ENCODE peak calls at places on chromosomes 3 and 15, in ten cellular contexts. One of them, this sample, is unnamed.

GRCh38 chr3:45907769-45908705 is 21.7 kb downstream of the CCR9 start:
- DNase-seq in Calu3: no peak
- DNase-seq in heart right ventricle: no peak
- DNase-seq in GM13976: no peak
- DNase-seq in cardiac fibroblast: peak; percentile 68
- DNase-seq in upper lobe of right lung: no peak
- DNase-seq in Panc1: no peak
- DNase-seq in AG04450: peak; percentile 33
- DNase-seq in uterus: no peak
- DNase-seq in dorsolateral prefrontal cortex: no peak
- DNase-seq in this sample: no peak

GRCh38 chr3:143171141-143171651 is 51.6 kb downstream of the CHST2 start:
- DNase-seq in Calu3: no peak
- DNase-seq in heart right ventricle: no peak
- DNase-seq in GM13976: peak; percentile 43
- DNase-seq in cardiac fibroblast: peak; percentile 81
- DNase-seq in upper lobe of right lung: no peak
- DNase-seq in Panc1: no peak
- DNase-seq in AG04450: peak; percentile 32
- DNase-seq in uterus: no peak
- DNase-seq in dorsolateral prefrontal cortex: no peak
- DNase-seq in this sample: no peak

GRCh38 chr3:107524214-107525100 is 1.7 kb downstream of the BBX start:
- DNase-seq in Calu3: peak; percentile 66
- DNase-seq in heart right ventricle: peak; percentile 49
- DNase-seq in GM13976: peak; percentile 68
- DNase-seq in cardiac fibroblast: peak; percentile 60
- DNase-seq in upper lobe of right lung: peak; percentile 78
- DNase-seq in Panc1: no peak
- DNase-seq in AG04450: no peak
- DNase-seq in uterus: peak; percentile 58
- DNase-seq in dorsolateral prefrontal cortex: peak; percentile 48
- DNase-seq in this sample: peak; percentile 31

GRCh38 chr3:25508901-25509300 is 80.8 kb downstream of the RARB start:
- DNase-seq in Calu3: no peak
- DNase-seq in heart right ventricle: no peak
- DNase-seq in GM13976: no peak
- DNase-seq in cardiac fibroblast: peak; percentile 89
- DNase-seq in upper lobe of right lung: no peak
- DNase-seq in Panc1: no peak
- DNase-seq in AG04450: no peak
- DNase-seq in uterus: no peak
- DNase-seq in dorsolateral prefrontal cortex: no peak
- DNase-seq in this sample: no peak

GRCh38 chr3:13517253-13517977 is 31.5 kb upstream of the FBLN2 start:
- DNase-seq in Calu3: no peak
- DNase-seq in heart right ventricle: peak; percentile 86
- DNase-seq in GM13976: no peak
- DNase-seq in cardiac fibroblast: no peak
- DNase-seq in upper lobe of right lung: no peak
- DNase-seq in Panc1: no peak
- DNase-seq in AG04450: no peak
- DNase-seq in uterus: peak; percentile 75
- DNase-seq in dorsolateral prefrontal cortex: no peak
- DNase-seq in this sample: no peak

GRCh38 chr15:61049934-61050333 is 179.2 kb downstream of the RORA start:
- DNase-seq in Calu3: peak; percentile 43
- DNase-seq in heart right ventricle: no peak
- DNase-seq in GM13976: no peak
- DNase-seq in cardiac fibroblast: peak; percentile 85
- DNase-seq in upper lobe of right lung: no peak
- DNase-seq in Panc1: no peak
- DNase-seq in AG04450: peak; percentile 52
- DNase-seq in uterus: no peak
- DNase-seq in dorsolateral prefrontal cortex: no peak
- DNase-seq in this sample: no peak

GRCh38 chr3:184538600-184539431 is 22.8 kb upstream of the EPHB3 start:
- DNase-seq in Calu3: no peak
- DNase-seq in heart right ventricle: no peak
- DNase-seq in GM13976: no peak
- DNase-seq in cardiac fibroblast: no peak
- DNase-seq in upper lobe of right lung: no peak
- DNase-seq in Panc1: no peak
- DNase-seq in AG04450: no peak
- DNase-seq in uterus: no peak
- DNase-seq in dorsolateral prefrontal cortex: no peak
- DNase-seq in this sample: no peak

GRCh38 chr3:190996376-190996775 is 133.9 kb upstream of the GMNC start:
- DNase-seq in Calu3: no peak
- DNase-seq in heart right ventricle: no peak
- DNase-seq in GM13976: no peak
- DNase-seq in cardiac fibroblast: no peak
- DNase-seq in upper lobe of right lung: no peak
- DNase-seq in Panc1: no peak
- DNase-seq in AG04450: no peak
- DNase-seq in uterus: no peak
- DNase-seq in dorsolateral prefrontal cortex: no peak
- DNase-seq in this sample: no peak

GRCh38 chr3:36663666-36664291 is 100.6 kb downstream of the DCLK3 start:
- DNase-seq in Calu3: peak; percentile 32
- DNase-seq in heart right ventricle: no peak
- DNase-seq in GM13976: no peak
- DNase-seq in cardiac fibroblast: peak; percentile 52
- DNase-seq in upper lobe of right lung: no peak
- DNase-seq in Panc1: no peak
- DNase-seq in AG04450: no peak
- DNase-seq in uterus: no peak
- DNase-seq in dorsolateral prefrontal cortex: no peak
- DNase-seq in this sample: no peak

GRCh38 chr3:126266291-126266840 is 86.0 kb upstream of the ALDH1L1 start:
- DNase-seq in Calu3: no peak
- DNase-seq in heart right ventricle: peak; percentile 79
- DNase-seq in GM13976: no peak
- DNase-seq in cardiac fibroblast: peak; percentile 29
- DNase-seq in upper lobe of right lung: peak; percentile 79
- DNase-seq in Panc1: no peak
- DNase-seq in AG04450: no peak
- DNase-seq in uterus: peak; percentile 66
- DNase-seq in dorsolateral prefrontal cortex: no peak
- DNase-seq in this sample: no peak

GRCh38 chr15:100093211-100094126 is 248.3 kb downstream of the ADAMTS17 start:
- DNase-seq in Calu3: no peak
- DNase-seq in heart right ventricle: no peak
- DNase-seq in GM13976: no peak
- DNase-seq in cardiac fibroblast: peak; percentile 28
- DNase-seq in upper lobe of right lung: no peak
- DNase-seq in Panc1: no peak
- DNase-seq in AG04450: peak; percentile 41
- DNase-seq in uterus: no peak
- DNase-seq in dorsolateral prefrontal cortex: no peak
- DNase-seq in this sample: no peak

GRCh38 chr3:61251174-61251972 is at the start of gene FHIT:
- DNase-seq in Calu3: peak; percentile 93
- DNase-seq in heart right ventricle: peak; percentile 95
- DNase-seq in GM13976: peak; percentile 90
- DNase-seq in cardiac fibroblast: peak; percentile 93
- DNase-seq in upper lobe of right lung: peak; percentile 97
- DNase-seq in Panc1: peak; percentile 42
- DNase-seq in AG04450: peak; percentile 80
- DNase-seq in uterus: peak; percentile 93
- DNase-seq in dorsolateral prefrontal cortex: peak; percentile 97
- DNase-seq in this sample: peak; percentile 84

GRCh38 chr3:175161291-175161690 is 302.2 kb downstream of the NAALADL2 start:
- DNase-seq in Calu3: no peak
- DNase-seq in heart right ventricle: no peak
- DNase-seq in GM13976: no peak
- DNase-seq in cardiac fibroblast: no peak
- DNase-seq in upper lobe of right lung: no peak
- DNase-seq in Panc1: no peak
- DNase-seq in AG04450: no peak
- DNase-seq in uterus: no peak
- DNase-seq in dorsolateral prefrontal cortex: no peak
- DNase-seq in this sample: no peak

GRCh38 chr3:149590691-149591441 is 67.0 kb downstream of the WWTR1 start:
- DNase-seq in Calu3: no peak
- DNase-seq in heart right ventricle: no peak
- DNase-seq in GM13976: no peak
- DNase-seq in cardiac fibroblast: no peak
- DNase-seq in upper lobe of right lung: no peak
- DNase-seq in Panc1: no peak
- DNase-seq in AG04450: no peak
- DNase-seq in uterus: no peak
- DNase-seq in dorsolateral prefrontal cortex: no peak
- DNase-seq in this sample: no peak

GRCh38 chr15:70508561-70509281 is 254.6 kb downstream of the UACA start:
- DNase-seq in Calu3: peak; percentile 89
- DNase-seq in heart right ventricle: no peak
- DNase-seq in GM13976: no peak
- DNase-seq in cardiac fibroblast: peak; percentile 93
- DNase-seq in upper lobe of right lung: no peak
- DNase-seq in Panc1: peak; percentile 72
- DNase-seq in AG04450: peak; percentile 63
- DNase-seq in uterus: no peak
- DNase-seq in dorsolateral prefrontal cortex: no peak
- DNase-seq in this sample: no peak

GRCh38 chr15:31606261-31606669 is 279.6 kb downstream of the KLF13 start:
- DNase-seq in Calu3: no peak
- DNase-seq in heart right ventricle: no peak
- DNase-seq in GM13976: no peak
- DNase-seq in cardiac fibroblast: peak; percentile 74
- DNase-seq in upper lobe of right lung: no peak
- DNase-seq in Panc1: no peak
- DNase-seq in AG04450: peak; percentile 67
- DNase-seq in uterus: no peak
- DNase-seq in dorsolateral prefrontal cortex: no peak
- DNase-seq in this sample: no peak

GRCh38 chr3:131608741-131609140 is 106.0 kb upstream of the MRPL3 start:
- DNase-seq in Calu3: no peak
- DNase-seq in heart right ventricle: no peak
- DNase-seq in GM13976: no peak
- DNase-seq in cardiac fibroblast: no peak
- DNase-seq in upper lobe of right lung: no peak
- DNase-seq in Panc1: no peak
- DNase-seq in AG04450: no peak
- DNase-seq in uterus: no peak
- DNase-seq in dorsolateral prefrontal cortex: no peak
- DNase-seq in this sample: no peak

GRCh38 chr3:172750368-172751187 is at the start of gene ECT2:
- DNase-seq in Calu3: peak; percentile 100
- DNase-seq in heart right ventricle: peak; percentile 98
- DNase-seq in GM13976: peak; percentile 98
- DNase-seq in cardiac fibroblast: peak; percentile 100
- DNase-seq in upper lobe of right lung: peak; percentile 99
- DNase-seq in Panc1: peak; percentile 99
- DNase-seq in AG04450: peak; percentile 99
- DNase-seq in uterus: peak; percentile 98
- DNase-seq in dorsolateral prefrontal cortex: peak; percentile 99
- DNase-seq in this sample: peak; percentile 89
- TF ChIP-seq CTCF in Calu3: peak; percentile 89
- TF ChIP-seq CTCF in heart right ventricle: peak; percentile 79
- TF ChIP-seq CTCF in GM13976: peak; percentile 69
- TF ChIP-seq CTCF in cardiac fibroblast: peak; percentile 72
- TF ChIP-seq CTCF in upper lobe of right lung: peak; percentile 81
- TF ChIP-seq CTCF in Panc1: peak; percentile 93
- TF ChIP-seq CTCF in AG04450: peak; percentile 72
- TF ChIP-seq CTCF in uterus: peak; percentile 76
- TF ChIP-seq CTCF in dorsolateral prefrontal cortex: peak; percentile 74
- TF ChIP-seq CTCF in this sample: peak; percentile 75

GRCh38 chr3:16050641-16051467 is 123.6 kb upstream of the GALNT15 start:
- DNase-seq in Calu3: no peak
- DNase-seq in heart right ventricle: peak; percentile 33
- DNase-seq in GM13976: no peak
- DNase-seq in cardiac fibroblast: no peak
- DNase-seq in upper lobe of right lung: no peak
- DNase-seq in Panc1: no peak
- DNase-seq in AG04450: no peak
- DNase-seq in uterus: peak; percentile 52
- DNase-seq in dorsolateral prefrontal cortex: no peak
- DNase-seq in this sample: no peak
- TF ChIP-seq CTCF in Calu3: no peak
- TF ChIP-seq CTCF in heart right ventricle: no peak
- TF ChIP-seq CTCF in GM13976: no peak
- TF ChIP-seq CTCF in cardiac fibroblast: no peak
- TF ChIP-seq CTCF in upper lobe of right lung: no peak
- TF ChIP-seq CTCF in Panc1: no peak
- TF ChIP-seq CTCF in AG04450: no peak
- TF ChIP-seq CTCF in uterus: no peak
- TF ChIP-seq CTCF in dorsolateral prefrontal cortex: no peak
- TF ChIP-seq CTCF in this sample: no peak

DNA sequence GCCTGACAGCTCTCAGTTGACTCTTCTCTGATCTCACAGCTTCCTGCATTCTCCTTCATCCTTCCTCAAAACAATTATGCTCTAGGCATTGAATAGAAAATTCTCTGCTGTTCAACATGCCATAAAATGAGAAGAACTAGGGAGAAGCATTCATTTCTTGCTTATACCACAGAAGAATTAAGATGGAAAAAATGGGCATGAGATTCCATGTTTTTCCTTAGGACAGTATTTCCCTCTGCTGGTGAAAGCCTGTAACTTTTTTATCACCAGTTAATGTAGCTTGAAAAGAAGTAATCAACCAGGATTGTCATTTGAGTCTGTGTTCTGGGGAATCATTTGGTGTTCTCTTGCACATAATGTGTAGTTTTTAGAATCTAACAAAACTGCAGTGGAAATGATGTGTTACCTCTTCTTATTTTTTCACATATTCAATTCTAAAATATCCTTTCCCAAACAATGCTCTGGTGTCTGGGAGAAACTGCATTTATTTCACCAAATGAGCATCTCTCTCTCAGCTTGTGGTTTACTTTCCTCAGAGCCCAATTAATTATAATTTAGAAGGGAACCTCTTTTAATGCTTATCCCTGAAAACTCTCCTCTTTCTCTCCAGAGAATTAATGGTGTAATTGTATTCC is 92.8 kb upstream of the DCBLD2 start:
- DNase-seq in Calu3: no peak
- DNase-seq in heart right ventricle: no peak
- DNase-seq in GM13976: no peak
- DNase-seq in cardiac fibroblast: peak; percentile 85
- DNase-seq in upper lobe of right lung: no peak
- DNase-seq in Panc1: no peak
- DNase-seq in AG04450: peak; percentile 49
- DNase-seq in uterus: no peak
- DNase-seq in dorsolateral prefrontal cortex: no peak
- DNase-seq in this sample: no peak
- TF ChIP-seq CTCF in Calu3: peak; percentile 31
- TF ChIP-seq CTCF in heart right ventricle: peak; percentile 48
- TF ChIP-seq CTCF in GM13976: no peak
- TF ChIP-seq CTCF in cardiac fibroblast: peak; percentile 64
- TF ChIP-seq CTCF in upper lobe of right lung: peak; percentile 70
- TF ChIP-seq CTCF in Panc1: peak; percentile 62
- TF ChIP-seq CTCF in AG04450: peak; percentile 77
- TF ChIP-seq CTCF in uterus: peak; percentile 74
- TF ChIP-seq CTCF in dorsolateral prefrontal cortex: peak; percentile 79
- TF ChIP-seq CTCF in this sample: peak; percentile 79

DNA sequence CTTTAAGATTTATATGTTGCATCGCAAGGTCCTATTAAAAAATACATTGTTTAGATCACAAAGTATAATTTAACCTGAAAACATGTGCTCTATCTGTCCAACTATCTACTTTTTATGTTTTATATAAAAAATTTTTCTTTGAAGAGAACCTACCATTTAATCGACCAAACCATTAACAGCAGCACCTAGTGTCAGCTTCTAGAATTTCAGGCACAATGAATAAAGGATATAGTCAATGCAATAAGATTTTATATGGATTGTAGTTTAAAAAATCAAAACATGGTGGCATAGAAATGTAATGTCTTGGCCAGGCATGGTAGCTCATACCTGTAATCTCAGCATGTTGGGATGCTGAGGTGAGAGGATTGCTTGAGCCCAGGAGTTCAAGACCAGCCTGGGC is 313.7 kb downstream of the GAP43 start:
- DNase-seq in Calu3: no peak
- DNase-seq in heart right ventricle: no peak
- DNase-seq in GM13976: no peak
- DNase-seq in cardiac fibroblast: peak; percentile 20
- DNase-seq in upper lobe of right lung: no peak
- DNase-seq in Panc1: no peak
- DNase-seq in AG04450: no peak
- DNase-seq in uterus: no peak
- DNase-seq in dorsolateral prefrontal cortex: no peak
- DNase-seq in this sample: no peak
- TF ChIP-seq CTCF in Calu3: no peak
- TF ChIP-seq CTCF in heart right ventricle: no peak
- TF ChIP-seq CTCF in GM13976: no peak
- TF ChIP-seq CTCF in cardiac fibroblast: peak; percentile 36
- TF ChIP-seq CTCF in upper lobe of right lung: peak; percentile 19
- TF ChIP-seq CTCF in Panc1: peak; percentile 57
- TF ChIP-seq CTCF in AG04450: peak; percentile 52
- TF ChIP-seq CTCF in uterus: no peak
- TF ChIP-seq CTCF in dorsolateral prefrontal cortex: no peak
- TF ChIP-seq CTCF in this sample: peak; percentile 58